ENCODE peak calls at places on chromosomes 4 and X, in five cellular contexts. One of them, this sample, is unnamed. For H3K27me3, the result is how much of the 10 kb centered on the place peaks cover.

GRCh38 chr4:137421796-137422195 is 110.5 kb downstream of the PCDH18 start:
- DNase-seq in uterus: no peak
- DNase-seq in fibroblast of lung: peak
- DNase-seq in cardiac muscle cell: no peak
- DNase-seq in foreskin keratinocyte: no peak
- DNase-seq in this sample: no peak

GRCh38 chrX:119880552-119881437 is 9.2 kb downstream of the NDUFA1 start:
- DNase-seq in uterus: no peak
- DNase-seq in foreskin keratinocyte: no peak
- DNase-seq in fibroblast of lung: peak
- DNase-seq in cardiac muscle cell: peak
- DNase-seq in this sample: peak

GRCh38 chr4:120749445-120750151 is 172.9 kb downstream of the PRDM5 start:
- DNase-seq in foreskin keratinocyte: no peak
- DNase-seq in fibroblast of lung: no peak
- DNase-seq in cardiac muscle cell: no peak
- DNase-seq in uterus: no peak
- DNase-seq in this sample: no peak

GRCh38 chr4:7393491-7394183 is 41.1 kb downstream of the PSAPL1 start:
- DNase-seq in fibroblast of lung: no peak
- DNase-seq in uterus: no peak
- DNase-seq in cardiac muscle cell: no peak
- DNase-seq in foreskin keratinocyte: no peak
- DNase-seq in this sample: no peak

GRCh38 chr4:109864134-109864533 is 16.2 kb downstream of the LRIT3 start:
- DNase-seq in uterus: no peak
- DNase-seq in fibroblast of lung: no peak
- DNase-seq in cardiac muscle cell: no peak
- DNase-seq in foreskin keratinocyte: no peak
- DNase-seq in this sample: no peak

GRCh38 chr4:11634283-11634682 is 205.6 kb upstream of the HS3ST1 start:
- DNase-seq in cardiac muscle cell: no peak
- DNase-seq in fibroblast of lung: no peak
- DNase-seq in foreskin keratinocyte: no peak
- DNase-seq in uterus: no peak
- DNase-seq in this sample: no peak

GRCh38 chr4:45437381-45437780 is 686.5 kb downstream of the GABRG1 start:
- DNase-seq in foreskin keratinocyte: peak
- DNase-seq in cardiac muscle cell: no peak
- DNase-seq in fibroblast of lung: no peak
- DNase-seq in uterus: no peak
- DNase-seq in this sample: no peak

GRCh38 chr4:139633195-139633594 is 32.4 kb upstream of the MGST2 start:
- DNase-seq in fibroblast of lung: no peak
- DNase-seq in foreskin keratinocyte: no peak
- DNase-seq in uterus: no peak
- DNase-seq in cardiac muscle cell: no peak
- DNase-seq in this sample: no peak

GRCh38 chr4:102734591-102735385 is 26.0 kb downstream of the MANBA start:
- DNase-seq in fibroblast of lung: peak
- DNase-seq in foreskin keratinocyte: no peak
- DNase-seq in cardiac muscle cell: no peak
- DNase-seq in uterus: no peak
- DNase-seq in this sample: no peak

GRCh38 chr4:111800551-111800950 is 344.7 kb upstream of the FAM241A start:
- DNase-seq in foreskin keratinocyte: no peak
- DNase-seq in uterus: no peak
- DNase-seq in fibroblast of lung: no peak
- DNase-seq in cardiac muscle cell: no peak
- DNase-seq in this sample: no peak
- H3K27me3 ChIP-seq in foreskin keratinocyte: under half
- H3K27me3 ChIP-seq in uterus: under half
- H3K27me3 ChIP-seq in fibroblast of lung: under half
- H3K27me3 ChIP-seq in cardiac muscle cell: under half
- H3K27me3 ChIP-seq in this sample: under half

GRCh38 chr4:814312-814850 is 11.5 kb downstream of the CPLX1 start:
- DNase-seq in uterus: no peak
- DNase-seq in fibroblast of lung: no peak
- DNase-seq in cardiac muscle cell: no peak
- DNase-seq in foreskin keratinocyte: no peak
- DNase-seq in this sample: no peak
- H3K27me3 ChIP-seq in uterus: under half
- H3K27me3 ChIP-seq in fibroblast of lung: under half
- H3K27me3 ChIP-seq in cardiac muscle cell: half or more
- H3K27me3 ChIP-seq in foreskin keratinocyte: half or more
- H3K27me3 ChIP-seq in this sample: under half

GRCh38 chr4:174209296-174209695 is 74.2 kb downstream of the FBXO8 start:
- DNase-seq in foreskin keratinocyte: no peak
- DNase-seq in uterus: no peak
- DNase-seq in cardiac muscle cell: no peak
- DNase-seq in fibroblast of lung: no peak
- DNase-seq in this sample: no peak
- H3K27me3 ChIP-seq in foreskin keratinocyte: half or more
- H3K27me3 ChIP-seq in uterus: under half
- H3K27me3 ChIP-seq in cardiac muscle cell: under half
- H3K27me3 ChIP-seq in fibroblast of lung: under half
- H3K27me3 ChIP-seq in this sample: half or more

DNA sequence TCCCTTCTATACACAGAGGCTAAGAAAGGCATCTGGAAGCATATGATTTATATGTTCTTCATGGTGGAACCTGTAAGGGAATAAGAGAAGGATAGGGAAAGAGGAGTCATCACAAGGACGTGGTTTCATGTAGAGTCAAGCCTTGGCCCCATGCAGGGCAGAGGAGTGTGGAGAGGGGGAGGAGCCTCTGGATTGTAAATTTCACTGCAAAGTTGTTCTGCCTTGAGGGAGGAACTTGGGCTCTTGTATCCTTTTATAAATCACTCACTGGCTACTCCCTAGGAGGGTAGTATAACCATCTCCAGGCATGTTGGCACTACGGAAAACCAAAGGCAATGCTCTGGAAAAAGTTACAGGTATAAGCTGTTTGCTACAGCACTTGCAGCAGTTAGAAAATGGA is 60.4 kb upstream of the ZNF81 start:
- DNase-seq in uterus: no peak
- DNase-seq in cardiac muscle cell: no peak
- DNase-seq in fibroblast of lung: no peak
- DNase-seq in foreskin keratinocyte: no peak
- DNase-seq in this sample: no peak
- H3K27me3 ChIP-seq in uterus: under half
- H3K27me3 ChIP-seq in cardiac muscle cell: under half
- H3K27me3 ChIP-seq in fibroblast of lung: under half
- H3K27me3 ChIP-seq in foreskin keratinocyte: under half
- H3K27me3 ChIP-seq in this sample: under half

GRCh38 chr4:185018834-185019450 is 652 bp downstream of the HELT start:
- DNase-seq in fibroblast of lung: no peak
- DNase-seq in uterus: no peak
- DNase-seq in foreskin keratinocyte: no peak
- DNase-seq in cardiac muscle cell: no peak
- DNase-seq in this sample: no peak

GRCh38 chr4:185017964-185018772 is at the start of gene HELT:
- DNase-seq in foreskin keratinocyte: no peak
- DNase-seq in uterus: no peak
- DNase-seq in cardiac muscle cell: no peak
- DNase-seq in fibroblast of lung: no peak
- DNase-seq in this sample: no peak

GRCh38 chr4:185019451-185020292 is 1.4 kb downstream of the HELT start:
- DNase-seq in fibroblast of lung: no peak
- DNase-seq in foreskin keratinocyte: no peak
- DNase-seq in cardiac muscle cell: no peak
- DNase-seq in uterus: no peak
- DNase-seq in this sample: no peak

GRCh38 chr4:185020863-185021761 is 2.8 kb downstream of the HELT start:
- DNase-seq in fibroblast of lung: no peak
- DNase-seq in cardiac muscle cell: no peak
- DNase-seq in uterus: no peak
- DNase-seq in foreskin keratinocyte: no peak
- DNase-seq in this sample: no peak

DNA sequence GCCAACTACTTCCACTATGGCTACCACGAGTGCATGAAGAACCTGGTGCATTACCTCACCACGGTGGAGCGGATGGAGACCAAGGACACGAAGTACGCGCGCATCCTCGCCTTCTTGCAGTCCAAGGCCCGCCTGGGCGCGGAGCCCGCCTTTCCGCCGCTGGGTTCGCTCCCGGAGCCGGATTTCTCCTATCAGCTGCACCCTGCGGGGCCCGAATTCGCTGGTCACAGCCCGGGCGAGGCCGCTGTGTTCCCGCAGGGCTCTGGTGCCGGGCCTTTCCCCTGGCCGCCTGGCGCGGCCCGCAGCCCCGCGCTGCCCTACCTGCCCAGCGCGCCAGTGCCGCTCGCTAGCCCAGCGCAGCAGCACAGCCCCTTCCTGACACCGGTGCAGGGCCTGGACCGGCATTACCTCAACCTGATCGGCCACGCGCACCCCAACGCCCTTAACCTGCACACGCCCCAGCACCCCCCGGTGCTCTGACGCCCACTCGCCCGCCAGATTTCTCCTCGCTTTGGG is 2.1 kb downstream of the HELT start:
- DNase-seq in foreskin keratinocyte: no peak
- DNase-seq in uterus: no peak
- DNase-seq in fibroblast of lung: no peak
- DNase-seq in cardiac muscle cell: peak
- DNase-seq in this sample: no peak
- H3K27me3 ChIP-seq in foreskin keratinocyte: half or more
- H3K27me3 ChIP-seq in uterus: under half
- H3K27me3 ChIP-seq in fibroblast of lung: under half
- H3K27me3 ChIP-seq in cardiac muscle cell: half or more
- H3K27me3 ChIP-seq in this sample: half or more

GRCh38 chrX:17494231-17494630 is 119.2 kb downstream of the NHS start:
- DNase-seq in foreskin keratinocyte: no peak
- DNase-seq in uterus: no peak
- DNase-seq in fibroblast of lung: no peak
- DNase-seq in cardiac muscle cell: no peak
- DNase-seq in this sample: no peak
- H3K27me3 ChIP-seq in foreskin keratinocyte: under half
- H3K27me3 ChIP-seq in uterus: under half
- H3K27me3 ChIP-seq in fibroblast of lung: under half
- H3K27me3 ChIP-seq in cardiac muscle cell: under half
- H3K27me3 ChIP-seq in this sample: under half

DNA sequence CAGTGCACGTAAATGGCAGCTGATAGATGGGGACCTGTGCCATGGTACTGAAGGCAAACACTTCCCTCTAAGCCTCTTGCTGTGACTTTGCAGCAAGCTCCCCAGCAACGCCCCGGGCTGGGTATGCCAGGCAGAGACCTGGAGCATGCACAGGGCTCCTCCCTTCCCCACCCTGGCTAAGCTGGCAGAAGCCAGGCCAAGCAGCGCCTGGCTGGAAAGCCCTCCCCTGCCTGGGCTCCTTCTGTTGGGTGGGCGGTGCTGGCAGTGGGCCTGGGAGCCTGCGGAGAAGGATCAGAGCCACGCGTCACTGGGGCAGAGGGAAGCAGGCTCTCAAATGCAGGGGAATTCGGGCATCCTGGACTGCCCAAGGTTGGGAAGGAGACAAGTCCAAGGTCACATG is 3.6 kb downstream of the ATP2B3 start:
- DNase-seq in fibroblast of lung: peak
- DNase-seq in uterus: no peak
- DNase-seq in foreskin keratinocyte: no peak
- DNase-seq in cardiac muscle cell: no peak
- DNase-seq in this sample: no peak
- H3K27me3 ChIP-seq in fibroblast of lung: under half
- H3K27me3 ChIP-seq in uterus: under half
- H3K27me3 ChIP-seq in foreskin keratinocyte: under half
- H3K27me3 ChIP-seq in cardiac muscle cell: under half
- H3K27me3 ChIP-seq in this sample: under half

DNA sequence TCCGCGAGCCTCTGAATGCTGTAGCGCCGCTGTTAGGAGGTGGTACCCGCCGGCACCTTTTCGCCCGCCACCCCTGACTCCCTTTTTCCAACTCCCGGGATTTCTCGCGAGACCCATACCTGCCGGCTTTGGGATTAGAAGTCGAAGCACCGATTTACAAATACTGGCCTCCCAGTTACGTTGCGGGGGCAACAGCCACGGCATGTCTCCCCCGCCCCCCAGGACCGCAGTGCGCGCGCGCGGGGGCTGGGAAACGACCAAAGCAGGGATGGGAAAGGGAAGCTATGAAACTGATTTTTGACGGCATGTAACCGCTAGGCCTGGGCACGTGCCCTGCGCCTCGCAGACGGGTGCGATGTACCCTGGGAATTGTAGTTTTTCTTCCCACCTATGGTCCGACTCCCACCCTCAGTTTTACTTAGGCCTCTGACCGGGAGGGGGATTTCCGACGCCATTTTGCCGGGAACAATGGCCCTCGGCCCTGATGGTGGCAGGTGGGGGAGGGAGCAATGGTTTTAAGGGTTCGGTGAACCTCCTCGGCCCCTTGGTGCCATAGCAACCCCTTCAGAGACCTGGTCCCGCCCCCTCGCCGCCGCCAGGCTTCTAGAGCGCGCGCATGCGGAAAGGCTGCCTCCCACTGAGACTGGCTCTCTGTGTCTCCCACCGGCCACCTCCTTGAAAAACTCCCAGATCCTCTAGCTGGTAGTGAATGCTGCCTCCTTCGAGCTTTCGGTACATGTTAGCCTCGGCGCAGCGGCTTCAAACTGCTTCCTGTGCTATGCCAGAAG is 772 bp upstream of the WNK3 start:
- DNase-seq in cardiac muscle cell: peak
- DNase-seq in foreskin keratinocyte: peak
- DNase-seq in fibroblast of lung: peak
- DNase-seq in uterus: peak
- DNase-seq in this sample: peak
- H3K27me3 ChIP-seq in cardiac muscle cell: under half
- H3K27me3 ChIP-seq in foreskin keratinocyte: under half
- H3K27me3 ChIP-seq in fibroblast of lung: under half
- H3K27me3 ChIP-seq in uterus: under half
- H3K27me3 ChIP-seq in this sample: under half

DNA sequence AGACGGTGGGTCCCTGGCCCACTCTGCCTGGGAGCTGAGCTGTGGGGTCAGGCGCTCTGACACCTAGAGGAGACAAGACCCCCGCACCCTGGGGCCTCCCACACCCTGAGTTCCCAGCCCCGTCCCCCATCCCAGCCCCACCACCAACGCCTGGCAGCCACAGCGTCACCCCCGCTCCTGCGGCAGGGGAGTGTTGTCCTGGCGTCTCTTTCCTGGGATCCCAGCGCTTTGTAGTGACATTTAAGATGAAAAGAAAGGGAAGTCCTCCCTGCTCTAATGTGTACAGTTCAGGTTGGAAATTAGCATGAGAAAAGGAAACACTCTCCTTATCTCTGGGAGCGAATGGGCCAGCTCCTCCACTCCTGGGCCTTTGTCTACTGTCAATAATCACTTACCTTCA is 112.1 kb downstream of the FAM53A start:
- DNase-seq in cardiac muscle cell: no peak
- DNase-seq in foreskin keratinocyte: no peak
- DNase-seq in uterus: no peak
- DNase-seq in fibroblast of lung: no peak
- DNase-seq in this sample: peak
- H3K27me3 ChIP-seq in cardiac muscle cell: under half
- H3K27me3 ChIP-seq in foreskin keratinocyte: under half
- H3K27me3 ChIP-seq in uterus: under half
- H3K27me3 ChIP-seq in fibroblast of lung: under half
- H3K27me3 ChIP-seq in this sample: under half